ENCODE peak calls at places on chromosome 1, in seven cellular contexts. V, D, T, H, M, N and L are unnamed samples.

GRCh38 chr1:82920418-82921248 is 1078.3 kb downstream of the TTLL7 start:
- DNase-seq in N (no peak), D (peak; percentile 11), T (peak; percentile 6), M (no peak), V (no peak), H (no peak), L (peak; percentile 29)

GRCh38 chr1:151809625-151810556 is 4.7 kb upstream of the LINGO4 start:
- DNase-seq in D (peak; percentile 27), H (peak; percentile 58), T (no peak), M (no peak), N (no peak), V (no peak), L (no peak)

GRCh38 chr1:83026745-83027144 is 972.2 kb downstream of the TTLL7 start:
- DNase-seq in M (no peak), V (no peak), N (no peak), H (no peak), D (peak; percentile 38), T (no peak), L (no peak)

GRCh38 chr1:51875836-51876235 is 2.7 kb downstream of the NRDC start:
- DNase-seq in H (no peak), M (no peak), T (no peak), N (no peak), V (no peak), D (no peak), L (no peak)

GRCh38 chr1:212219679-212220463 is 65.3 kb upstream of the PPP2R5A start:
- DNase-seq in T (peak; percentile 81), D (peak; percentile 34), M (no peak), V (no peak), N (peak; percentile 38), H (peak; percentile 36), L (no peak)

GRCh38 chr1:113792471-113792870 is 19.8 kb downstream of the RSBN1 start:
- DNase-seq in N (no peak), V (no peak), H (no peak), M (no peak), T (no peak), D (no peak), L (no peak)

GRCh38 chr1:99277066-99277465 is 12.8 kb downstream of the PLPPR4 start:
- DNase-seq in T (no peak), H (no peak), M (no peak), V (no peak), D (no peak), N (no peak), L (no peak)

GRCh38 chr1:19349999-19350398 is 37.9 kb downstream of the SLC66A1 start:
- DNase-seq in V (no peak), N (no peak), H (no peak), D (no peak), M (no peak), T (no peak), L (no peak)

GRCh38 chr1:103516693-103517092 is 8.8 kb upstream of the RNPC3 start:
- DNase-seq in M (no peak), V (no peak), H (no peak), D (peak; percentile 71), T (no peak), N (peak; percentile 64), L (peak; percentile 39)

GRCh38 chr1:48262001-48262400 is 39.5 kb downstream of the SLC5A9 start:
- DNase-seq in D (no peak), T (no peak), N (no peak), V (no peak), M (no peak), H (no peak), L (no peak)

GRCh38 chr1:58829861-58830260 is 46.0 kb upstream of the JUN start:
- DNase-seq in T (no peak), D (no peak), M (no peak), H (no peak), V (no peak), N (no peak), L (no peak)

GRCh38 chr1:24420547-24420946 is 4.9 kb downstream of the NIPAL3 start:
- DNase-seq in V (no peak), T (no peak), D (no peak), N (peak; percentile 29), M (no peak), H (no peak), L (peak; percentile 34)

GRCh38 chr1:14761754-14762153 is 163.3 kb downstream of the KAZN start:
- DNase-seq in M (no peak), H (no peak), D (no peak), V (no peak), N (no peak), T (no peak), L (no peak)

GRCh38 chr1:26536521-26536920 is 7.0 kb downstream of the RPS6KA1 start:
- DNase-seq in V (no peak), D (no peak), T (no peak), H (no peak), N (no peak), M (no peak), L (no peak)

GRCh38 chr1:207823531-207823879 is 71.7 kb downstream of the CD46 start:
- DNase-seq in N (no peak), D (no peak), H (no peak), M (no peak), V (no peak), T (no peak), L (no peak)
- H3K4me3 ChIP-seq in N (peak overlapping the region; percentile 25), D (peak overlapping the region; percentile 70), H (no peak overlapping the region), M (peak overlapping the region; percentile 59), V (peak overlapping the region; percentile 76), T (peak overlapping the region; percentile 85), L (peak overlapping the region; percentile 21)

GRCh38 chr1:119884700-119885099 is 11.6 kb downstream of the ADAM30 start:
- DNase-seq in T (no peak), M (no peak), V (no peak), N (peak; percentile 15), H (no peak), D (peak; percentile 75), L (peak; percentile 41)

GRCh38 chr1:119888476-119888875 is 7.8 kb downstream of the ADAM30 start:
- DNase-seq in H (no peak), N (no peak), T (no peak), D (no peak), M (no peak), V (no peak), L (no peak)

GRCh38 chr1:119887428-119887827 is 8.9 kb downstream of the ADAM30 start:
- DNase-seq in H (no peak), M (no peak), D (no peak), N (no peak), T (no peak), V (no peak), L (no peak)

GRCh38 chr1:119882172-119883029 is 13.9 kb downstream of the ADAM30 start:
- DNase-seq in T (no peak), D (peak; percentile 20), N (peak; percentile 27), V (no peak), M (no peak), H (no peak), L (no peak)

GRCh38 chr1:119885903-119886783 is 10.2 kb downstream of the ADAM30 start:
- DNase-seq in V (peak; percentile 59), D (peak; percentile 27), T (no peak), M (peak; percentile 68), H (peak; percentile 77), N (peak; percentile 39), L (peak; percentile 64)
- TF ChIP-seq CTCF in V (peak; percentile 78), D (peak; percentile 63), T (peak; percentile 86), M (peak; percentile 59), H (peak; percentile 91), N (peak; percentile 61), L (peak; percentile 87)

GRCh38 chr1:156574039-156574633 is 1.8 kb upstream of the IQGAP3 start:
- DNase-seq in V (no peak), M (no peak), D (no peak), H (no peak), T (no peak), N (no peak), L (no peak)

GRCh38 chr1:156566436-156566835 is 5.9 kb downstream of the IQGAP3 start:
- DNase-seq in H (no peak), M (no peak), V (no peak), D (no peak), N (no peak), T (no peak), L (no peak)

GRCh38 chr1:156571959-156572662 is at the start of gene IQGAP3:
- DNase-seq in V (peak; percentile 91), H (peak; percentile 96), M (peak; percentile 94), D (peak; percentile 77), N (peak; percentile 69), T (no peak), L (peak; percentile 82)

GRCh38 chr1:156572663-156573018 is 276 bp upstream of the IQGAP3 start:
- DNase-seq in H (no peak), M (no peak), T (no peak), V (no peak), D (no peak), N (no peak), L (no peak)

GRCh38 chr1:156571261-156571958 is 955 bp downstream of the IQGAP3 start:
- DNase-seq in T (peak; percentile 77), V (no peak), H (no peak), M (peak; percentile 64), N (peak; percentile 96), D (peak; percentile 86), L (peak; percentile 67)
- H3K4me3 ChIP-seq in T (peak overlapping the region; percentile 61), V (no peak overlapping the region), H (peak overlapping the region; percentile 96), M (no peak overlapping the region), N (peak overlapping the region; percentile 73), D (peak overlapping the region; percentile 79), L (peak overlapping the region; percentile 72)

GRCh38 chr1:3240524-3241235 is 171.7 kb downstream of the PRDM16 start:
- DNase-seq in N (no peak), D (no peak), T (no peak), V (no peak), M (no peak), H (peak; percentile 65), L (no peak)
- TF ChIP-seq CTCF in N (no peak), D (no peak), T (no peak), V (no peak), M (no peak), H (no peak), L (no peak)

GRCh38 chr1:184036517-184036949 is 995 bp downstream of the COLGALT2 start:
- DNase-seq in V (peak; percentile 49), D (no peak), T (no peak), H (peak; percentile 74), N (no peak), M (no peak), L (no peak)

GRCh38 chr1:184033711-184034167 is 3.8 kb downstream of the COLGALT2 start:
- DNase-seq in V (no peak), T (no peak), D (peak; percentile 56), H (no peak), M (no peak), N (peak; percentile 76), L (no peak)

GRCh38 chr1:184034761-184035379 is 2.7 kb downstream of the COLGALT2 start:
- DNase-seq in M (no peak), N (no peak), D (no peak), H (no peak), T (no peak), V (no peak), L (no peak)

GRCh38 chr1:184037849-184038591 is 492 bp upstream of the COLGALT2 start:
- DNase-seq in H (no peak), D (no peak), M (no peak), T (no peak), N (no peak), V (no peak), L (no peak)

GRCh38 chr1:184035719-184036516 is 1.6 kb downstream of the COLGALT2 start:
- DNase-seq in N (no peak), V (no peak), T (no peak), M (no peak), D (no peak), H (peak; percentile 35), L (no peak)
- H3K4me3 ChIP-seq in N (peak overlapping the region; percentile 96), V (peak overlapping the region; percentile 69), T (peak overlapping the region; percentile 55), M (peak overlapping the region; percentile 43), D (peak overlapping the region; percentile 75), H (peak overlapping the region; percentile 77), L (peak overlapping the region; percentile 56)